ENCODE peak calls at places on chromosomes 1 and 21, in five cellular contexts. C, M, E, X and H are unnamed samples.

GRCh38 chr1:145877923-145878486 is 7.7 kb downstream of the ANKRD35 start:
- DNase-seq in C (no peak), X (no peak), M (no peak), E (peak; percentile 43), H (no peak)

GRCh38 chr1:7399514-7400125 is 371.5 kb upstream of the VAMP3 start:
- DNase-seq in M (no peak), E (no peak), C (no peak), X (no peak), H (no peak)

GRCh38 chr1:242770366-242770765 is 245.9 kb upstream of the PLD5 start:
- DNase-seq in C (no peak), E (no peak), M (no peak), X (no peak), H (peak; percentile 38)

GRCh38 chr1:1359316-1359667 is 937 bp upstream of the MXRA8 start:
- DNase-seq in C (peak; percentile 83), E (no peak), M (no peak), X (no peak), H (no peak)

GRCh38 chr1:109501644-109502367 is 7.7 kb downstream of the AMIGO1 start:
- DNase-seq in X (no peak), M (no peak), E (peak; percentile 71), C (no peak), H (no peak)

GRCh38 chr21:35506352-35506751 is 457.2 kb upstream of the RUNX1 start:
- DNase-seq in E (no peak), C (no peak), M (no peak), X (no peak), H (no peak)

GRCh38 chr1:60234761-60235160 is 161.2 kb upstream of the C1orf87 start:
- DNase-seq in X (no peak), E (no peak), M (no peak), C (no peak), H (no peak)

GRCh38 chr1:166721145-166721544 is 118.1 kb upstream of the POGK start:
- DNase-seq in M (no peak), X (no peak), C (no peak), E (peak; percentile 37), H (peak; percentile 7)

GRCh38 chr1:66752000-66752592 is at the start of gene DYNLT5:
- DNase-seq in E (no peak), C (peak; percentile 43), M (peak; percentile 79), X (no peak), H (no peak)

GRCh38 chr1:90721210-90722194 is 4.4 kb upstream of the BARHL2 start:
- DNase-seq in C (peak; percentile 41), M (peak; percentile 82), E (peak; percentile 83), X (peak; percentile 42), H (peak; percentile 61)

GRCh38 chr1:248152056-248152827 is 7.3 kb downstream of the OR2M5 start:
- DNase-seq in X (no peak), C (no peak), M (no peak), E (no peak), H (no peak)

GRCh38 chr1:183806650-183807049 is 1.7 kb downstream of the RGL1 start:
- DNase-seq in X (no peak), E (no peak), C (no peak), M (no peak), H (no peak)

GRCh38 chr1:5388622-5389021 is 603.6 kb downstream of the NPHP4 start:
- DNase-seq in X (no peak), C (no peak), E (no peak), M (no peak), H (no peak)

GRCh38 chr1:82491301-82491986 is 690.7 kb downstream of the ADGRL2 start:
- DNase-seq in E (no peak), M (no peak), C (no peak), X (no peak), H (no peak)

GRCh38 chr1:67053535-67053784 is 488 bp downstream of the SLC35D1 start:
- DNase-seq in E (peak; percentile 73), C (no peak), M (peak; percentile 69), X (peak; percentile 54), H (peak; percentile 19)

GRCh38 chr1:88228153-88228552 is 455.9 kb upstream of the PKN2 start:
- DNase-seq in M (no peak), C (no peak), X (no peak), E (no peak), H (no peak)

GRCh38 chr1:150001415-150001814 is 9.1 kb downstream of the OTUD7B start:
- DNase-seq in M (no peak), C (no peak), X (no peak), E (peak; percentile 51), H (no peak)

GRCh38 chr1:109931189-109931672 is 20.6 kb downstream of the CSF1 start:
- DNase-seq in X (peak; percentile 82), C (peak; percentile 77), M (peak; percentile 89), E (peak; percentile 90), H (peak; percentile 41)

GRCh38 chr1:200005160-200005559 is 22.4 kb upstream of the NR5A2 start:
- DNase-seq in E (no peak), M (no peak), X (no peak), C (peak; percentile 40), H (no peak)

GRCh38 chr1:43455205-43455889 is 1.6 kb upstream of the HYI start:
- DNase-seq in E (no peak), C (no peak), M (no peak), X (no peak), H (no peak)

GRCh38 chr1:193537266-193538003 is 351.0 kb upstream of the B3GALT2 start:
- DNase-seq in M (no peak), X (no peak), E (no peak), C (no peak), H (no peak)

GRCh38 chr1:218996362-218996761 is 177.3 kb upstream of the LYPLAL1 start:
- DNase-seq in C (no peak), X (no peak), M (no peak), E (no peak), H (no peak)

GRCh38 chr21:38839683-38840286 is 34.1 kb downstream of the ETS2 start:
- DNase-seq in C (peak; percentile 94), X (no peak), E (peak; percentile 39), M (no peak), H (peak; percentile 53)

GRCh38 chr1:32496127-32496526 is 31.3 kb downstream of the ZBTB8B start:
- DNase-seq in C (peak; percentile 55), M (no peak), E (peak; percentile 29), X (no peak), H (no peak)

GRCh38 chr1:161872506-161872905 is 106.4 kb downstream of the ATF6 start:
- DNase-seq in X (no peak), C (peak; percentile 17), M (no peak), E (no peak), H (no peak)

GRCh38 chr1:11227106-11228077 is 35.0 kb downstream of the MTOR start:
- DNase-seq in X (no peak), E (peak; percentile 16), C (no peak), M (no peak), H (no peak)
- TF ChIP-seq MAFK in X (no peak), E (no peak), C (no peak), M (no peak), H (no peak)

DNA sequence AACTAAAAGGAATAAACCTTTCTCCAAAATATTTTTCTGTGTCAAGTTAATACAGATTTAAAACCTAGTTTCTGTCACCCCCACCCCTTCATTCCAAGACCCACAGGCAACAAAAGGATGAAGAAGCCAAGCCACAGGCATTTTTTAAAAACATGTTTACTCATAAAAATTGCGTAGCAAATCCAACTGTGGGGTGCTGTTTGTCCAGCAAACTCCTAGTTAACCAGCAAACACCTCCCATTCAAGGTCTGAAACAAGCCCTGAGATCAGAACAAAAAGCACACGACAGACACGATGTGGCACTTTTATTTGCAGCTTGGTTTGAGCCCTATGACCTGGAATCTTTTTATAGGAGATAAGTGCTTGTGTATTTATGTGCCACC is 149.9 kb upstream of the CAMK1G start:
- DNase-seq in C (no peak), X (no peak), M (no peak), E (no peak), H (no peak)
- TF ChIP-seq MAFK in C (no peak), X (no peak), M (no peak), E (no peak), H (no peak)

GRCh38 chr1:40717065-40717464 is 25.6 kb downstream of the NFYC start:
- DNase-seq in C (no peak), E (no peak), X (no peak), M (no peak), H (no peak)
- TF ChIP-seq MAFK in C (no peak), E (no peak), X (no peak), M (no peak), H (no peak)

DNA sequence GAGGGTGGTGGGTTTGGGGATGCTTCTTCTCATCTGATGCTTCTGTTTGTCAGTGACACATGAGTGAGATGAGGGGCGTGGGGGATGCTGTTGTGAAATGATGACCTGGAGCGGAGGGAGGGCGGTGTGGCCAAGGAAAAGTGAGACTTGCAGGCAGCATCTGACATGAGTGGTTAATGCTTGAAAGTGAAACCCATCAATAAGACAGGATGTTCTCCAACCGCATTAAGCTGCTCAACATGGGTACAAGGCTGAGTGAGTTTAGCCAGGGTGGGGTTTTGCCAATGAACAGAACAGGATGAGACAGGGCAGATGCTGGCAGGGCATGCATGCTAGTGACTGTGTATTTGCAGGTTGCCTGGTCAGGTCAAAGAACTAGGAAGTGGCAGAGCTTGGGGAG is 16.5 kb downstream of the SPATA21 start:
- DNase-seq in M (no peak), C (no peak), E (no peak), X (no peak), H (no peak)
- TF ChIP-seq MAFK in M (no peak), C (no peak), E (no peak), X (no peak), H (no peak)

DNA sequence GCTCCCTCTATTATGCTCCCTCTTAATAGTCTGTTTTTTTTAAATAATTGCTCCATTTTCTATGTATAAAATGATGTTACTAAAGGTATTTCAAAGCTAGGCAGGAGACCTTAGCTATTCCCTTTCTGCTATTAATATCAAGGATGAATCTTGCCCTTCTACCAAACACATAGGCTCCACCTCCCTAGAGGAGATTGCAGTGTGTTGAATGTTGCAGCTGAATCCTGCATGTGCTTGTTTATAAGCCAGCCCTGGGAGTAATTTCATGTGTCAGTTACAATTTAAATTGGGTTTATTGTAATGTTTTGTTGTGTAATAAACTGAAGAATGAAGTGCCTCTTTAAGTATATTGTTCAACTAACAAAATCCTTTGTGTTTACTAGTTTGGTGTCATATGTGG is 66.0 kb downstream of the TMEM200B start:
- DNase-seq in E (no peak), X (no peak), M (no peak), C (peak; percentile 18), H (no peak)
- TF ChIP-seq MAFK in E (no peak), X (no peak), M (no peak), C (no peak), H (no peak)

GRCh38 chr1:93673159-93673657 is 8.4 kb downstream of the BCAR3 start:
- DNase-seq in E (no peak), X (no peak), C (peak; percentile 30), M (no peak), H (no peak)

GRCh38 chr1:93671090-93671743 is 10.4 kb downstream of the BCAR3 start:
- DNase-seq in M (no peak), E (no peak), X (peak; percentile 70), C (no peak), H (no peak)

GRCh38 chr1:93672477-93673158 is 9.0 kb downstream of the BCAR3 start:
- DNase-seq in X (no peak), E (no peak), M (no peak), C (no peak), H (no peak)

GRCh38 chr1:93670141-93670540 is 11.5 kb downstream of the BCAR3 start:
- DNase-seq in E (no peak), X (no peak), M (no peak), C (peak; percentile 90), H (peak; percentile 47)

GRCh38 chr1:93672069-93672468 is 9.6 kb downstream of the BCAR3 start:
- DNase-seq in M (no peak), E (peak; percentile 83), X (no peak), C (peak; percentile 93), H (peak; percentile 24)
- TF ChIP-seq MAFK in M (no peak), E (no peak), X (no peak), C (no peak), H (no peak)